ENCODE peak calls at places on chromosomes 13 and 19, in seven cellular contexts. I is Panc1; S is left lobe of liver; F is left cardiac atrium; M is CD4-positive, alpha-beta T cell; E is aorta; W is stimulated activated naive B cell treated with anti-CD40 and anti-IgM and Interleukin-4, amounts not matched to agents 10 μg/mL and 1 μg/mL and 100 μg/mL, for 72 hours. J is an unnamed sample.
A peak's percentile ranks its signal among the peaks of the same experiment; 100 is the strongest.

GRCh38 chr19:42176649-42176989 is 40.9 kb downstream of the DEDD2 start:
- ATAC-seq in E (no peak), W (peak; percentile 61), M (peak; percentile 29), I (peak; percentile 71), S (peak; percentile 67), F (peak; percentile 64), J (peak; percentile 73)

GRCh38 chr13:46951516-46951915 is 54.7 kb upstream of the HTR2A start:
- ATAC-seq in I (no peak), W (no peak), S (no peak), E (no peak), M (no peak), F (no peak), J (no peak)

GRCh38 chr19:30784850-30785459 is 412.8 kb downstream of the ZNF536 start:
- ATAC-seq in E (no peak), I (peak; percentile 66), F (no peak), S (peak; percentile 82), M (no peak), W (no peak), J (no peak)

GRCh38 chr19:591099-591958 is 1.6 kb downstream of the HCN2 start:
- ATAC-seq in S (peak; percentile 77), W (no peak), I (no peak), F (peak; percentile 25), E (peak; percentile 65), M (no peak), J (no peak)

GRCh38 chr13:112692104-112692503 is 2.3 kb downstream of the ATP11A start:
- ATAC-seq in M (no peak), W (no peak), E (no peak), S (no peak), F (no peak), I (no peak), J (no peak)

GRCh38 chr13:79831556-79831955 is 350.6 kb downstream of the NDFIP2 start:
- ATAC-seq in I (no peak), F (no peak), W (no peak), S (no peak), E (no peak), M (no peak), J (no peak)

GRCh38 chr13:45332831-45333219 is 8.2 kb downstream of the TPT1 start:
- ATAC-seq in S (no peak), M (no peak), W (no peak), I (peak; percentile 8), E (no peak), F (no peak), J (no peak)

GRCh38 chr13:110346661-110347067 is 39.6 kb downstream of the COL4A2 start:
- ATAC-seq in I (no peak), W (no peak), F (no peak), M (no peak), S (no peak), E (no peak), J (no peak)

GRCh38 chr19:40411125-40411842 is 1.9 kb downstream of the PRX start:
- ATAC-seq in M (no peak), F (peak; percentile 92), W (peak; percentile 30), E (peak; percentile 19), S (peak; percentile 41), I (peak; percentile 40), J (peak; percentile 86)

GRCh38 chr13:104571161-104571889 is 1505.1 kb upstream of the SLC10A2 start:
- ATAC-seq in M (no peak), W (no peak), E (peak; percentile 84), F (peak; percentile 72), S (peak; percentile 82), I (peak; percentile 90), J (peak; percentile 80)

GRCh38 chr13:113393572-113394503 is 29.9 kb upstream of the GRTP1 start:
- ATAC-seq in S (peak; percentile 97), W (peak; percentile 98), E (peak; percentile 95), F (peak; percentile 91), M (peak; percentile 96), I (peak; percentile 98), J (peak; percentile 94)

GRCh38 chr13:93496985-93497673 is 270.5 kb downstream of the GPC6 start:
- ATAC-seq in F (no peak), M (no peak), W (no peak), S (no peak), I (no peak), E (no peak), J (no peak)

GRCh38 chr13:30169442-30169841 is 137.9 kb downstream of the KATNAL1 start:
- ATAC-seq in F (peak; percentile 41), M (no peak), I (no peak), W (no peak), E (no peak), S (no peak), J (no peak)

GRCh38 chr13:26216042-26216441 is 6.1 kb downstream of the RNF6 start:
- ATAC-seq in F (no peak), M (no peak), E (no peak), I (no peak), S (no peak), W (no peak), J (no peak)

GRCh38 chr13:64480648-64481047 is 2749.5 kb downstream of the PCDH9 start:
- ATAC-seq in W (no peak), M (no peak), F (no peak), I (no peak), E (no peak), S (no peak), J (no peak)

GRCh38 chr19:991174-991931 is 7.2 kb downstream of the WDR18 start:
- ATAC-seq in I (no peak), S (peak; percentile 18), W (peak; percentile 59), F (peak; percentile 41), M (peak; percentile 72), E (no peak), J (no peak)

GRCh38 chr13:44768233-44768632 is 192.1 kb upstream of the TSC22D1 start:
- ATAC-seq in I (no peak), F (no peak), E (no peak), M (peak; percentile 81), W (peak; percentile 82), S (no peak), J (no peak)

GRCh38 chr19:50214699-50215543 is 11.5 kb downstream of the MYH14 start:
- ATAC-seq in W (no peak), M (no peak), F (no peak), I (no peak), S (peak; percentile 34), E (no peak), J (no peak)

GRCh38 chr13:110387451-110388140 is 80.5 kb downstream of the COL4A2 start:
- ATAC-seq in F (peak; percentile 74), I (no peak), W (peak; percentile 89), E (peak; percentile 89), S (peak; percentile 45), M (no peak), J (peak; percentile 82)

GRCh38 chr19:50708179-50708879 is 11.3 kb downstream of the SHANK1 start:
- ATAC-seq in F (no peak), S (no peak), M (no peak), E (no peak), I (no peak), W (no peak), J (no peak)

GRCh38 chr13:41561179-41561578 is 103.8 kb downstream of the RGCC start:
- ATAC-seq in W (no peak), I (no peak), E (no peak), S (no peak), M (no peak), F (no peak), J (no peak)

GRCh38 chr19:485122-485521 is 11.2 kb upstream of the MADCAM1 start:
- ATAC-seq in I (no peak), W (no peak), F (no peak), M (no peak), E (no peak), S (no peak), J (no peak)

GRCh38 chr13:50235604-50236003 is 220.4 kb downstream of the KCNRG start:
- ATAC-seq in M (no peak), S (no peak), I (no peak), F (no peak), W (no peak), E (no peak), J (no peak)

GRCh38 chr13:101648766-101649489 is 196.5 kb downstream of the ITGBL1 start:
- ATAC-seq in S (no peak), I (no peak), F (no peak), W (no peak), E (no peak), M (no peak), J (peak; percentile 3)

GRCh38 chr19:1079566-1080111 is 12.7 kb downstream of the ARHGAP45 start:
- ATAC-seq in M (no peak), S (no peak), W (no peak), F (no peak), E (no peak), I (no peak), J (no peak)

GRCh38 chr19:57403737-57404537 is 7.0 kb upstream of the ZNF17 start:
- ATAC-seq in F (no peak), M (no peak), S (no peak), W (no peak), E (no peak), I (no peak), J (no peak)

GRCh38 chr13:22287343-22287922 is 616.6 kb downstream of the FGF9 start:
- ATAC-seq in S (no peak), I (no peak), M (no peak), W (peak; percentile 23), F (no peak), E (no peak), J (no peak)

GRCh38 chr13:96573563-96573962 is 420.7 kb downstream of the OXGR1 start:
- ATAC-seq in M (no peak), W (no peak), S (no peak), F (peak; percentile 12), E (no peak), I (no peak), J (no peak)

J was measured in gastroesophageal sphincter.